ENCODE peak calls at places on chromosomes 6 and 20, in nine cellular contexts. One of them, this sample, is unnamed.

GRCh38 chr6:113734886-113735481 is 122.2 kb upstream of the MARCKS start:
- DNase-seq in adrenal gland: no peak
- DNase-seq in HCT116: no peak
- DNase-seq in CD8-positive, alpha-beta T cell: no peak
- DNase-seq in RWPE1: no peak
- DNase-seq in epithelial cell of prostate: peak; percentile 24
- DNase-seq in heart left ventricle: no peak
- DNase-seq in ovary: no peak
- DNase-seq in naive thymus-derived CD4-positive, alpha-beta T cell: no peak
- DNase-seq in this sample: no peak

GRCh38 chr20:13312300-13312699 is 91.2 kb downstream of the ISM1 start:
- DNase-seq in adrenal gland: no peak
- DNase-seq in HCT116: no peak
- DNase-seq in CD8-positive, alpha-beta T cell: no peak
- DNase-seq in RWPE1: no peak
- DNase-seq in epithelial cell of prostate: peak; percentile 34
- DNase-seq in heart left ventricle: no peak
- DNase-seq in ovary: no peak
- DNase-seq in naive thymus-derived CD4-positive, alpha-beta T cell: no peak
- DNase-seq in this sample: no peak

GRCh38 chr20:63835031-63835858 is 4.2 kb upstream of the ZBTB46 start:
- DNase-seq in adrenal gland: peak; percentile 94
- DNase-seq in HCT116: peak; percentile 90
- DNase-seq in CD8-positive, alpha-beta T cell: no peak
- DNase-seq in RWPE1: peak; percentile 99
- DNase-seq in epithelial cell of prostate: peak; percentile 84
- DNase-seq in heart left ventricle: peak; percentile 90
- DNase-seq in ovary: peak; percentile 97
- DNase-seq in naive thymus-derived CD4-positive, alpha-beta T cell: no peak
- DNase-seq in this sample: peak; percentile 92

GRCh38 chr20:62977613-62978558 is 25.4 kb downstream of the SLC17A9 start:
- DNase-seq in adrenal gland: no peak
- DNase-seq in HCT116: peak; percentile 51
- DNase-seq in CD8-positive, alpha-beta T cell: peak; percentile 74
- DNase-seq in RWPE1: peak; percentile 77
- DNase-seq in epithelial cell of prostate: no peak
- DNase-seq in heart left ventricle: no peak
- DNase-seq in ovary: no peak
- DNase-seq in naive thymus-derived CD4-positive, alpha-beta T cell: peak; percentile 48
- DNase-seq in this sample: no peak

GRCh38 chr20:25032478-25033183 is 25.3 kb downstream of the ACSS1 start:
- DNase-seq in adrenal gland: no peak
- DNase-seq in HCT116: no peak
- DNase-seq in CD8-positive, alpha-beta T cell: no peak
- DNase-seq in RWPE1: no peak
- DNase-seq in epithelial cell of prostate: no peak
- DNase-seq in heart left ventricle: peak; percentile 73
- DNase-seq in ovary: peak; percentile 57
- DNase-seq in naive thymus-derived CD4-positive, alpha-beta T cell: no peak
- DNase-seq in this sample: no peak

GRCh38 chr6:127923135-127923534 is 22.3 kb upstream of the THEMIS start:
- DNase-seq in adrenal gland: no peak
- DNase-seq in HCT116: no peak
- DNase-seq in CD8-positive, alpha-beta T cell: no peak
- DNase-seq in RWPE1: no peak
- DNase-seq in epithelial cell of prostate: no peak
- DNase-seq in heart left ventricle: no peak
- DNase-seq in ovary: no peak
- DNase-seq in naive thymus-derived CD4-positive, alpha-beta T cell: no peak
- DNase-seq in this sample: no peak

GRCh38 chr6:167579786-167580370 is 246.8 kb upstream of the AFDN start:
- DNase-seq in adrenal gland: no peak
- DNase-seq in HCT116: no peak
- DNase-seq in CD8-positive, alpha-beta T cell: no peak
- DNase-seq in RWPE1: no peak
- DNase-seq in epithelial cell of prostate: no peak
- DNase-seq in heart left ventricle: no peak
- DNase-seq in ovary: no peak
- DNase-seq in naive thymus-derived CD4-positive, alpha-beta T cell: no peak
- DNase-seq in this sample: no peak

GRCh38 chr6:97586344-97586743 is 303.3 kb upstream of the MMS22L start:
- DNase-seq in adrenal gland: no peak
- DNase-seq in HCT116: no peak
- DNase-seq in CD8-positive, alpha-beta T cell: no peak
- DNase-seq in RWPE1: no peak
- DNase-seq in epithelial cell of prostate: no peak
- DNase-seq in heart left ventricle: no peak
- DNase-seq in ovary: no peak
- DNase-seq in naive thymus-derived CD4-positive, alpha-beta T cell: no peak
- DNase-seq in this sample: no peak

GRCh38 chr6:75065524-75065923 is 140.3 kb downstream of the COL12A1 start:
- DNase-seq in adrenal gland: peak; percentile 21
- DNase-seq in HCT116: peak; percentile 34
- DNase-seq in CD8-positive, alpha-beta T cell: no peak
- DNase-seq in RWPE1: no peak
- DNase-seq in epithelial cell of prostate: no peak
- DNase-seq in heart left ventricle: peak; percentile 19
- DNase-seq in ovary: no peak
- DNase-seq in naive thymus-derived CD4-positive, alpha-beta T cell: no peak
- DNase-seq in this sample: no peak

GRCh38 chr6:21597706-21598273 is 4.2 kb downstream of the SOX4 start:
- DNase-seq in adrenal gland: no peak
- DNase-seq in HCT116: no peak
- DNase-seq in CD8-positive, alpha-beta T cell: no peak
- DNase-seq in RWPE1: peak; percentile 29
- DNase-seq in epithelial cell of prostate: no peak
- DNase-seq in heart left ventricle: no peak
- DNase-seq in ovary: no peak
- DNase-seq in naive thymus-derived CD4-positive, alpha-beta T cell: no peak
- DNase-seq in this sample: no peak

GRCh38 chr6:41728954-41729353 is 6.5 kb downstream of the TFEB start:
- DNase-seq in adrenal gland: no peak
- DNase-seq in HCT116: no peak
- DNase-seq in CD8-positive, alpha-beta T cell: no peak
- DNase-seq in RWPE1: no peak
- DNase-seq in epithelial cell of prostate: no peak
- DNase-seq in heart left ventricle: no peak
- DNase-seq in ovary: no peak
- DNase-seq in naive thymus-derived CD4-positive, alpha-beta T cell: no peak
- DNase-seq in this sample: no peak

GRCh38 chr6:166032366-166033171 is 135.1 kb downstream of the TBXT start:
- DNase-seq in adrenal gland: peak; percentile 54
- DNase-seq in HCT116: peak; percentile 47
- DNase-seq in CD8-positive, alpha-beta T cell: no peak
- DNase-seq in RWPE1: no peak
- DNase-seq in epithelial cell of prostate: no peak
- DNase-seq in heart left ventricle: peak; percentile 76
- DNase-seq in ovary: peak; percentile 34
- DNase-seq in naive thymus-derived CD4-positive, alpha-beta T cell: no peak
- DNase-seq in this sample: no peak

GRCh38 chr6:93040375-93040774 is 379.0 kb downstream of the EPHA7 start:
- DNase-seq in adrenal gland: no peak
- DNase-seq in HCT116: no peak
- DNase-seq in CD8-positive, alpha-beta T cell: no peak
- DNase-seq in RWPE1: no peak
- DNase-seq in epithelial cell of prostate: no peak
- DNase-seq in heart left ventricle: no peak
- DNase-seq in ovary: no peak
- DNase-seq in naive thymus-derived CD4-positive, alpha-beta T cell: no peak
- DNase-seq in this sample: no peak

GRCh38 chr20:47125553-47126373 is 230.7 kb downstream of the ZMYND8 start:
- DNase-seq in adrenal gland: no peak
- DNase-seq in HCT116: no peak
- DNase-seq in CD8-positive, alpha-beta T cell: no peak
- DNase-seq in RWPE1: peak; percentile 93
- DNase-seq in epithelial cell of prostate: peak; percentile 83
- DNase-seq in heart left ventricle: no peak
- DNase-seq in ovary: no peak
- DNase-seq in naive thymus-derived CD4-positive, alpha-beta T cell: no peak
- DNase-seq in this sample: no peak

GRCh38 chr6:163554663-163555062 is 140.1 kb downstream of the QKI start:
- DNase-seq in adrenal gland: peak; percentile 64
- DNase-seq in HCT116: no peak
- DNase-seq in CD8-positive, alpha-beta T cell: peak; percentile 26
- DNase-seq in RWPE1: peak; percentile 19
- DNase-seq in epithelial cell of prostate: no peak
- DNase-seq in heart left ventricle: no peak
- DNase-seq in ovary: no peak
- DNase-seq in naive thymus-derived CD4-positive, alpha-beta T cell: peak; percentile 49
- DNase-seq in this sample: no peak

GRCh38 chr6:113855500-113856010 is 1.6 kb upstream of the MARCKS start:
- DNase-seq in adrenal gland: no peak
- DNase-seq in HCT116: no peak
- DNase-seq in CD8-positive, alpha-beta T cell: no peak
- DNase-seq in RWPE1: peak; percentile 17
- DNase-seq in epithelial cell of prostate: no peak
- DNase-seq in heart left ventricle: peak; percentile 21
- DNase-seq in ovary: no peak
- DNase-seq in naive thymus-derived CD4-positive, alpha-beta T cell: no peak
- DNase-seq in this sample: no peak

GRCh38 chr6:53666271-53666626 is 693 bp upstream of the KLHL31 start:
- DNase-seq in adrenal gland: no peak
- DNase-seq in HCT116: no peak
- DNase-seq in CD8-positive, alpha-beta T cell: no peak
- DNase-seq in RWPE1: no peak
- DNase-seq in epithelial cell of prostate: no peak
- DNase-seq in heart left ventricle: no peak
- DNase-seq in ovary: no peak
- DNase-seq in naive thymus-derived CD4-positive, alpha-beta T cell: no peak
- DNase-seq in this sample: no peak

GRCh38 chr6:169568314-169569087 is 133.3 kb downstream of the WDR27 start:
- DNase-seq in adrenal gland: no peak
- DNase-seq in HCT116: no peak
- DNase-seq in CD8-positive, alpha-beta T cell: no peak
- DNase-seq in RWPE1: no peak
- DNase-seq in epithelial cell of prostate: no peak
- DNase-seq in heart left ventricle: no peak
- DNase-seq in ovary: no peak
- DNase-seq in naive thymus-derived CD4-positive, alpha-beta T cell: no peak
- DNase-seq in this sample: peak; percentile 9

GRCh38 chr20:41275181-41275793 is 42.2 kb downstream of the ZHX3 start:
- DNase-seq in adrenal gland: peak; percentile 35
- DNase-seq in HCT116: no peak
- DNase-seq in CD8-positive, alpha-beta T cell: no peak
- DNase-seq in RWPE1: no peak
- DNase-seq in epithelial cell of prostate: no peak
- DNase-seq in heart left ventricle: no peak
- DNase-seq in ovary: no peak
- DNase-seq in naive thymus-derived CD4-positive, alpha-beta T cell: no peak
- DNase-seq in this sample: no peak

GRCh38 chr6:41428995-41429417 is 93.6 kb downstream of the NCR2 start:
- DNase-seq in adrenal gland: peak; percentile 19
- DNase-seq in HCT116: no peak
- DNase-seq in CD8-positive, alpha-beta T cell: no peak
- DNase-seq in RWPE1: no peak
- DNase-seq in epithelial cell of prostate: no peak
- DNase-seq in heart left ventricle: peak; percentile 55
- DNase-seq in ovary: no peak
- DNase-seq in naive thymus-derived CD4-positive, alpha-beta T cell: peak; percentile 53
- DNase-seq in this sample: no peak

GRCh38 chr6:166463363-166464067 is 80.8 kb upstream of the MPC1 start:
- DNase-seq in adrenal gland: no peak
- DNase-seq in HCT116: no peak
- DNase-seq in CD8-positive, alpha-beta T cell: no peak
- DNase-seq in RWPE1: no peak
- DNase-seq in epithelial cell of prostate: no peak
- DNase-seq in heart left ventricle: no peak
- DNase-seq in ovary: no peak
- DNase-seq in naive thymus-derived CD4-positive, alpha-beta T cell: no peak
- DNase-seq in this sample: no peak

GRCh38 chr6:70280462-70280861 is 22.4 kb downstream of the COL9A1 start:
- DNase-seq in adrenal gland: no peak
- DNase-seq in HCT116: no peak
- DNase-seq in CD8-positive, alpha-beta T cell: no peak
- DNase-seq in RWPE1: no peak
- DNase-seq in epithelial cell of prostate: no peak
- DNase-seq in heart left ventricle: no peak
- DNase-seq in ovary: no peak
- DNase-seq in naive thymus-derived CD4-positive, alpha-beta T cell: no peak
- DNase-seq in this sample: no peak

GRCh38 chr20:33015114-33015491 is 7.6 kb downstream of the BPIFB2 start:
- DNase-seq in adrenal gland: no peak
- DNase-seq in HCT116: no peak
- DNase-seq in CD8-positive, alpha-beta T cell: no peak
- DNase-seq in RWPE1: no peak
- DNase-seq in epithelial cell of prostate: no peak
- DNase-seq in heart left ventricle: no peak
- DNase-seq in ovary: no peak
- DNase-seq in naive thymus-derived CD4-positive, alpha-beta T cell: no peak
- DNase-seq in this sample: no peak
- H3K27ac ChIP-seq in adrenal gland: no peak overlapping the region
- H3K27ac ChIP-seq in HCT116: no peak overlapping the region
- H3K27ac ChIP-seq in CD8-positive, alpha-beta T cell: no peak overlapping the region
- H3K27ac ChIP-seq in RWPE1: no peak overlapping the region
- H3K27ac ChIP-seq in epithelial cell of prostate: no peak overlapping the region
- H3K27ac ChIP-seq in heart left ventricle: no peak overlapping the region
- H3K27ac ChIP-seq in ovary: no peak overlapping the region
- H3K27ac ChIP-seq in naive thymus-derived CD4-positive, alpha-beta T cell: no peak overlapping the region
- H3K27ac ChIP-seq in this sample: no peak overlapping the region

GRCh38 chr20:20741067-20742045 is 28.9 kb upstream of the RALGAPA2 start:
- DNase-seq in adrenal gland: no peak
- DNase-seq in HCT116: no peak
- DNase-seq in CD8-positive, alpha-beta T cell: no peak
- DNase-seq in RWPE1: no peak
- DNase-seq in epithelial cell of prostate: no peak
- DNase-seq in heart left ventricle: no peak
- DNase-seq in ovary: no peak
- DNase-seq in naive thymus-derived CD4-positive, alpha-beta T cell: no peak
- DNase-seq in this sample: peak; percentile 46
- H3K27ac ChIP-seq in adrenal gland: no peak overlapping the region
- H3K27ac ChIP-seq in HCT116: no peak overlapping the region
- H3K27ac ChIP-seq in CD8-positive, alpha-beta T cell: no peak overlapping the region
- H3K27ac ChIP-seq in RWPE1: peak overlapping the region; percentile 64
- H3K27ac ChIP-seq in epithelial cell of prostate: no peak overlapping the region
- H3K27ac ChIP-seq in heart left ventricle: no peak overlapping the region
- H3K27ac ChIP-seq in ovary: no peak overlapping the region
- H3K27ac ChIP-seq in naive thymus-derived CD4-positive, alpha-beta T cell: no peak overlapping the region
- H3K27ac ChIP-seq in this sample: no peak overlapping the region

DNA sequence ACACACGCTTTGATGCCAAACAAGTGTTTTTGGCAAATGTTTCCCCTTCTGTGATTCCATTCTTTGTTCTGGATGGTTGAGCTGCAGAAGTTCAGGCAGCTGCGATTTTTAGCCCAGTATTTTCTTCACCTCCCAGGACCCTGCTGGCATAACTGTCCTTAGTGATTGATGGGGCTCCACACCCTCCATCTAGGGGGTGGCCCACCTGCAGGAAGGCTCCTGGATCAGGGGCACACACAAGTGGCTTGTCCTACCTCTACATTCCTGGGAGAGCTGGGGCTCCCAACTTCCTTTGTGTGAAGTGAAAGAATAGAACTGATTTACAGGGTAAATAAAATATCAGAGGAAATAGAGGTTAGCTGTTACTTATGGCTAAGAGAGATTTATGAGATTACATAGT is 129.5 kb upstream of the MAP3K7 start:
- DNase-seq in adrenal gland: no peak
- DNase-seq in HCT116: no peak
- DNase-seq in CD8-positive, alpha-beta T cell: no peak
- DNase-seq in RWPE1: no peak
- DNase-seq in epithelial cell of prostate: no peak
- DNase-seq in heart left ventricle: no peak
- DNase-seq in ovary: no peak
- DNase-seq in naive thymus-derived CD4-positive, alpha-beta T cell: no peak
- DNase-seq in this sample: no peak
- H3K27ac ChIP-seq in adrenal gland: no peak overlapping the region
- H3K27ac ChIP-seq in HCT116: no peak overlapping the region
- H3K27ac ChIP-seq in CD8-positive, alpha-beta T cell: no peak overlapping the region
- H3K27ac ChIP-seq in RWPE1: no peak overlapping the region
- H3K27ac ChIP-seq in epithelial cell of prostate: no peak overlapping the region
- H3K27ac ChIP-seq in heart left ventricle: no peak overlapping the region
- H3K27ac ChIP-seq in ovary: no peak overlapping the region
- H3K27ac ChIP-seq in naive thymus-derived CD4-positive, alpha-beta T cell: no peak overlapping the region
- H3K27ac ChIP-seq in this sample: no peak overlapping the region

GRCh38 chr20:23270427-23270911 is 80.1 kb upstream of the NXT1 start:
- DNase-seq in adrenal gland: no peak
- DNase-seq in HCT116: no peak
- DNase-seq in CD8-positive, alpha-beta T cell: no peak
- DNase-seq in RWPE1: no peak
- DNase-seq in epithelial cell of prostate: no peak
- DNase-seq in heart left ventricle: no peak
- DNase-seq in ovary: no peak
- DNase-seq in naive thymus-derived CD4-positive, alpha-beta T cell: no peak
- DNase-seq in this sample: no peak
- H3K27ac ChIP-seq in adrenal gland: peak overlapping the region; percentile 26
- H3K27ac ChIP-seq in HCT116: no peak overlapping the region
- H3K27ac ChIP-seq in CD8-positive, alpha-beta T cell: no peak overlapping the region
- H3K27ac ChIP-seq in RWPE1: no peak overlapping the region
- H3K27ac ChIP-seq in epithelial cell of prostate: no peak overlapping the region
- H3K27ac ChIP-seq in heart left ventricle: peak overlapping the region; percentile 86
- H3K27ac ChIP-seq in ovary: no peak overlapping the region
- H3K27ac ChIP-seq in naive thymus-derived CD4-positive, alpha-beta T cell: no peak overlapping the region
- H3K27ac ChIP-seq in this sample: no peak overlapping the region